ENCODE peak calls at places on chromosomes 5 and 9, in six cellular contexts. D, F, U, Z, W and R are unnamed samples.

GRCh38 chr5:143179126-143179740 is 224.3 kb downstream of the NR3C1 start:
- DNase-seq in D (no peak), F (no peak), U (no peak), Z (no peak), W (no peak), R (no peak)

GRCh38 chr9:115250646-115251045 is 132.7 kb upstream of the TNC start:
- DNase-seq in D (peak; percentile 88), F (no peak), U (peak; percentile 63), Z (no peak), W (no peak), R (peak; percentile 86)

GRCh38 chr9:38008168-38009034 is 60.6 kb downstream of the SHB start:
- DNase-seq in D (peak; percentile 78), F (peak; percentile 82), U (peak; percentile 69), Z (no peak), W (no peak), R (peak; percentile 74)

GRCh38 chr5:103216697-103217096 is 41.9 kb upstream of the MACIR start:
- DNase-seq in D (no peak), F (no peak), U (no peak), Z (no peak), W (no peak), R (no peak)

GRCh38 chr5:88929385-88929784 is 46.4 kb upstream of the MEF2C start:
- DNase-seq in D (no peak), F (no peak), U (no peak), Z (no peak), W (no peak), R (no peak)

GRCh38 chr5:53480474-53481353 is at the start of gene FST:
- DNase-seq in D (peak; percentile 47), F (no peak), U (no peak), Z (no peak), W (no peak), R (no peak)

GRCh38 chr9:100324594-100325200 is 28.0 kb downstream of the TEX10 start:
- DNase-seq in D (peak; percentile 77), F (peak; percentile 29), U (peak; percentile 43), Z (no peak), W (no peak), R (no peak)

GRCh38 chr9:77926314-77926959 is 105.2 kb downstream of the GNAQ start:
- DNase-seq in D (peak; percentile 76), F (no peak), U (peak; percentile 52), Z (no peak), W (no peak), R (peak; percentile 67)

GRCh38 chr9:124474151-124474550 is 23.9 kb downstream of the ADGRD2 start:
- DNase-seq in D (no peak), F (no peak), U (no peak), Z (no peak), W (no peak), R (no peak)

GRCh38 chr5:19534751-19535150 is 453.2 kb downstream of the CDH18 start:
- DNase-seq in D (no peak), F (no peak), U (no peak), Z (no peak), W (no peak), R (no peak)

GRCh38 chr5:55160493-55161209 is 680 bp downstream of the GPX8 start:
- DNase-seq in D (peak; percentile 95), F (no peak), U (peak; percentile 90), Z (no peak), W (no peak), R (peak; percentile 83)

GRCh38 chr9:69180670-69181069 is 6.6 kb downstream of the TJP2 start:
- DNase-seq in D (peak; percentile 94), F (peak; percentile 36), U (peak; percentile 92), Z (no peak), W (no peak), R (peak; percentile 95)

GRCh38 chr5:7047862-7048261 is 334.6 kb downstream of the TENT4A start:
- DNase-seq in D (no peak), F (no peak), U (no peak), Z (no peak), W (no peak), R (no peak)

GRCh38 chr9:134320195-134320885 is 5.9 kb upstream of the RXRA start:
- DNase-seq in D (no peak), F (no peak), U (no peak), Z (peak; percentile 67), W (no peak), R (no peak)

GRCh38 chr9:125758986-125759811 is 12.0 kb downstream of the PBX3 start:
- DNase-seq in D (peak; percentile 36), F (peak; percentile 59), U (no peak), Z (peak; percentile 75), W (no peak), R (no peak)

GRCh38 chr9:80410106-80410505 is 838.3 kb downstream of the TLE4 start:
- DNase-seq in D (peak; percentile 1), F (no peak), U (no peak), Z (no peak), W (no peak), R (no peak)

GRCh38 chr5:154829181-154829588 is 21.2 kb downstream of the FAXDC2 start:
- DNase-seq in D (no peak), F (no peak), U (no peak), Z (no peak), W (no peak), R (no peak)

GRCh38 chr5:1060535-1060981 is 51.3 kb downstream of the SLC12A7 start:
- DNase-seq in D (no peak), F (no peak), U (no peak), Z (peak; percentile 51), W (no peak), R (no peak)

GRCh38 chr5:168925160-168925559 is 346.0 kb upstream of the PANK3 start:
- DNase-seq in D (no peak), F (no peak), U (no peak), Z (peak; percentile 87), W (no peak), R (no peak)

GRCh38 chr5:150409638-150410523 is 2.8 kb downstream of the CD74 start:
- DNase-seq in D (peak; percentile 90), F (peak; percentile 66), U (peak; percentile 52), Z (peak; percentile 89), W (peak; percentile 50), R (peak; percentile 58)